ENCODE peak calls at places on chromosomes 1 and 21, in eight cellular contexts. One of them, this sample, is unnamed.

GRCh38 chr1:184535191-184535970 is 148.6 kb downstream of the C1orf21 start:
- DNase-seq in H9: no peak
- DNase-seq in cardiac muscle cell: peak; percentile 92
- DNase-seq in left ventricle myocardium inferior: no peak
- DNase-seq in CD8-positive, alpha-beta memory T cell: no peak
- DNase-seq in transverse colon: no peak
- DNase-seq in PC-9: no peak
- DNase-seq in IMR-90: peak; percentile 51
- DNase-seq in this sample: no peak

GRCh38 chr1:223811634-223812101 is 34.1 kb downstream of the TP53BP2 start:
- DNase-seq in transverse colon: no peak
- DNase-seq in IMR-90: peak; percentile 49
- DNase-seq in PC-9: no peak
- DNase-seq in cardiac muscle cell: peak; percentile 63
- DNase-seq in CD8-positive, alpha-beta memory T cell: no peak
- DNase-seq in H9: no peak
- DNase-seq in left ventricle myocardium inferior: no peak
- DNase-seq in this sample: peak; percentile 28

GRCh38 chr1:162554258-162554657 is 7.3 kb upstream of the UAP1 start:
- DNase-seq in H9: no peak
- DNase-seq in transverse colon: no peak
- DNase-seq in left ventricle myocardium inferior: no peak
- DNase-seq in IMR-90: peak; percentile 10
- DNase-seq in cardiac muscle cell: no peak
- DNase-seq in PC-9: no peak
- DNase-seq in CD8-positive, alpha-beta memory T cell: no peak
- DNase-seq in this sample: no peak

GRCh38 chr1:167488786-167489185 is 29.5 kb downstream of the CD247 start:
- DNase-seq in CD8-positive, alpha-beta memory T cell: no peak
- DNase-seq in left ventricle myocardium inferior: no peak
- DNase-seq in H9: no peak
- DNase-seq in transverse colon: no peak
- DNase-seq in IMR-90: no peak
- DNase-seq in cardiac muscle cell: no peak
- DNase-seq in PC-9: no peak
- DNase-seq in this sample: peak; percentile 11

GRCh38 chr1:8356256-8357209 is 38.6 kb downstream of the SLC45A1 start:
- DNase-seq in H9: no peak
- DNase-seq in PC-9: no peak
- DNase-seq in cardiac muscle cell: no peak
- DNase-seq in left ventricle myocardium inferior: no peak
- DNase-seq in IMR-90: no peak
- DNase-seq in transverse colon: no peak
- DNase-seq in CD8-positive, alpha-beta memory T cell: no peak
- DNase-seq in this sample: no peak

GRCh38 chr1:171142081-171142450 is 43.0 kb upstream of the FMO2 start:
- DNase-seq in H9: no peak
- DNase-seq in IMR-90: peak; percentile 66
- DNase-seq in PC-9: no peak
- DNase-seq in CD8-positive, alpha-beta memory T cell: no peak
- DNase-seq in cardiac muscle cell: peak; percentile 95
- DNase-seq in transverse colon: peak; percentile 14
- DNase-seq in left ventricle myocardium inferior: peak; percentile 48
- DNase-seq in this sample: no peak

GRCh38 chr1:176801553-176802020 is 338.6 kb downstream of the PAPPA2 start:
- DNase-seq in H9: no peak
- DNase-seq in CD8-positive, alpha-beta memory T cell: no peak
- DNase-seq in PC-9: no peak
- DNase-seq in IMR-90: no peak
- DNase-seq in cardiac muscle cell: no peak
- DNase-seq in left ventricle myocardium inferior: no peak
- DNase-seq in transverse colon: no peak
- DNase-seq in this sample: no peak

GRCh38 chr21:46146856-46147255 is 8.5 kb downstream of the FTCD start:
- DNase-seq in transverse colon: no peak
- DNase-seq in cardiac muscle cell: no peak
- DNase-seq in IMR-90: no peak
- DNase-seq in PC-9: no peak
- DNase-seq in CD8-positive, alpha-beta memory T cell: no peak
- DNase-seq in left ventricle myocardium inferior: no peak
- DNase-seq in H9: no peak
- DNase-seq in this sample: no peak

GRCh38 chr1:61348025-61348665 is 265.8 kb downstream of the NFIA start:
- DNase-seq in PC-9: no peak
- DNase-seq in CD8-positive, alpha-beta memory T cell: no peak
- DNase-seq in left ventricle myocardium inferior: no peak
- DNase-seq in cardiac muscle cell: no peak
- DNase-seq in H9: no peak
- DNase-seq in IMR-90: no peak
- DNase-seq in transverse colon: no peak
- DNase-seq in this sample: no peak

DNA sequence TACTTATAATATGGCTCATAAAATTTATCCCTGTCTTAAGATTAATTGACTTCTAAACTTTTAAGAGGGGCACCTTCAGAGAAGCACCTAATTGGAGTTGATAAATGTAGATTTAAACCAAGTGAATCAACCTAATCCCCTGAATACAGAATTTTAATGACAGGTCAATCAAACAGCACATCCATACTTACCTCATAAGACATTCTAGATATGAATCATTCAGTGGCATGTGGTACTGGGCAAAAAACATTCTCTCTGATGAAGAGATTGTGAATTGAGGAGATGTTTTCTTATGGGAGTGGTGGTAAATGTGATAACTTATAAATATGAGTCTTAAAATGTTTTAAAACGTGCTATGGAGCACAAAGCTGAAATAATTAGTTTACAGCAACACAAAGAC is 167.5 kb upstream of the PTGFR start:
- DNase-seq in H9: no peak
- DNase-seq in cardiac muscle cell: no peak
- DNase-seq in transverse colon: no peak
- DNase-seq in left ventricle myocardium inferior: no peak
- DNase-seq in IMR-90: peak; percentile 13
- DNase-seq in PC-9: no peak
- DNase-seq in CD8-positive, alpha-beta memory T cell: no peak
- DNase-seq in this sample: no peak
- H3K27me3 ChIP-seq in H9: no peaks in the 10 kb centered on the region
- H3K27me3 ChIP-seq in cardiac muscle cell: peaks cover 4% of the 10 kb centered on the region
- H3K27me3 ChIP-seq in transverse colon: no peaks in the 10 kb centered on the region
- H3K27me3 ChIP-seq in left ventricle myocardium inferior: no peaks in the 10 kb centered on the region
- H3K27me3 ChIP-seq in IMR-90: no peaks in the 10 kb centered on the region
- H3K27me3 ChIP-seq in PC-9: no peaks in the 10 kb centered on the region
- H3K27me3 ChIP-seq in CD8-positive, alpha-beta memory T cell: no peaks in the 10 kb centered on the region
- H3K27me3 ChIP-seq in this sample: peaks cover 13% of the 10 kb centered on the region

GRCh38 chr1:23594927-23595353 is 35.6 kb upstream of the ID3 start:
- DNase-seq in left ventricle myocardium inferior: no peak
- DNase-seq in H9: no peak
- DNase-seq in transverse colon: peak; percentile 27
- DNase-seq in PC-9: no peak
- DNase-seq in cardiac muscle cell: no peak
- DNase-seq in CD8-positive, alpha-beta memory T cell: no peak
- DNase-seq in IMR-90: no peak
- DNase-seq in this sample: no peak

GRCh38 chr1:23593042-23593521 is 33.8 kb upstream of the ID3 start:
- DNase-seq in left ventricle myocardium inferior: no peak
- DNase-seq in cardiac muscle cell: no peak
- DNase-seq in PC-9: no peak
- DNase-seq in CD8-positive, alpha-beta memory T cell: no peak
- DNase-seq in IMR-90: no peak
- DNase-seq in transverse colon: no peak
- DNase-seq in H9: no peak
- DNase-seq in this sample: peak; percentile 98

GRCh38 chr1:23592209-23592905 is 33.1 kb upstream of the ID3 start:
- DNase-seq in IMR-90: no peak
- DNase-seq in left ventricle myocardium inferior: no peak
- DNase-seq in CD8-positive, alpha-beta memory T cell: no peak
- DNase-seq in transverse colon: no peak
- DNase-seq in PC-9: no peak
- DNase-seq in cardiac muscle cell: no peak
- DNase-seq in H9: no peak
- DNase-seq in this sample: peak; percentile 82

GRCh38 chr1:23593556-23594148 is 34.4 kb upstream of the ID3 start:
- DNase-seq in PC-9: peak; percentile 88
- DNase-seq in IMR-90: peak; percentile 59
- DNase-seq in H9: peak; percentile 79
- DNase-seq in cardiac muscle cell: no peak
- DNase-seq in left ventricle myocardium inferior: no peak
- DNase-seq in transverse colon: no peak
- DNase-seq in CD8-positive, alpha-beta memory T cell: no peak
- DNase-seq in this sample: peak; percentile 96

DNA sequence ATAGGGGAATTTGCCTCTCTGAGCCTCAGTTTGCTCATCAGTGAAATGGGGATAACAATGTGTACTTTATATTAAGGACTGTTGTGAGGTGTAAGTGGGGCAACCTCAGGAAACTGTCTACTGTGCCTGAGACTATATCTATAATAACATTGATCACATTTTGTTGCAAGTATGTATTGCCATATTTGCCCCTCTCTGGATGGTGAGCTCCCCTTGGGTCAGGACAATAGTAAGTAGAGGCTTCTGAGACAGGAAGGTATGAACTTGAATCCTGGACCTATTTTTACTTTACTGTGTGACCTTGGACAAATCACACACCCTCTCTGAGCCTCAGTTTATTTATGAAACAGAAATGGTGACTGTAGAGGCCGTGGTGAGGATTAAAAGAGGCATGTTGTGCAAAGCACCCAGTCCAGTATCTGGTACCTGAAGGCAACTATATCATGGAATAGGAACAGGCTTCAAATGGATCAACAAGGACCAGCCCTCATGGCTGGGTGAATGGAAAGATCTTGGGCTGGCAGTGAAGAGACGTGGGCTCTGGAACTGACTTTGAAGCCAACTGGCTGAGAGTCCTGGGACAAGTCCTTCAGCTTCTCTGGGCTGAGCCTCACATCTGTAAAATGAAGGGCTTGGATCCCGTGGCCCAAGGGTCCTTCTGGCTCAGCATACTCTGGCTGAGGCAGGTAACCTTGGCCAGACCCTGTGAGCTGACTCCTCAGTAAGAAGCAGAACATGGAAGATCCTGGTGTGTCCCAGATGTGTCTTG is 35.0 kb upstream of the ID3 start:
- DNase-seq in cardiac muscle cell: no peak
- DNase-seq in CD8-positive, alpha-beta memory T cell: no peak
- DNase-seq in IMR-90: no peak
- DNase-seq in transverse colon: no peak
- DNase-seq in H9: no peak
- DNase-seq in left ventricle myocardium inferior: no peak
- DNase-seq in PC-9: no peak
- DNase-seq in this sample: no peak
- H3K27ac ChIP-seq in cardiac muscle cell: no peak overlapping the region
- H3K27ac ChIP-seq in CD8-positive, alpha-beta memory T cell: no peak overlapping the region
- H3K27ac ChIP-seq in IMR-90: no peak overlapping the region
- H3K27ac ChIP-seq in transverse colon: no peak overlapping the region
- H3K27ac ChIP-seq in H9: no peak overlapping the region
- H3K27ac ChIP-seq in left ventricle myocardium inferior: no peak overlapping the region
- H3K27ac ChIP-seq in PC-9: peak overlapping the region; percentile 93
- H3K27ac ChIP-seq in this sample: peak overlapping the region; percentile 98

GRCh38 chr1:53678507-53678906 is 60.5 kb downstream of the GLIS1 start:
- DNase-seq in CD8-positive, alpha-beta memory T cell: no peak
- DNase-seq in IMR-90: peak; percentile 19
- DNase-seq in PC-9: no peak
- DNase-seq in left ventricle myocardium inferior: peak; percentile 24
- DNase-seq in transverse colon: no peak
- DNase-seq in cardiac muscle cell: peak; percentile 20
- DNase-seq in H9: no peak
- DNase-seq in this sample: no peak
- H3K4me1 ChIP-seq in CD8-positive, alpha-beta memory T cell: peaks cover 8% of the 10 kb centered on the region
- H3K4me1 ChIP-seq in IMR-90: peaks cover 9% of the 10 kb centered on the region
- H3K4me1 ChIP-seq in PC-9: no peaks in the 10 kb centered on the region
- H3K4me1 ChIP-seq in left ventricle myocardium inferior: peaks cover 7% of the 10 kb centered on the region
- H3K4me1 ChIP-seq in transverse colon: peaks cover 5% of the 10 kb centered on the region
- H3K4me1 ChIP-seq in cardiac muscle cell: peaks cover 2% of the 10 kb centered on the region
- H3K4me1 ChIP-seq in H9: no peaks in the 10 kb centered on the region
- H3K4me1 ChIP-seq in this sample: no peaks in the 10 kb centered on the region

GRCh38 chr1:46516140-46516539 is 26.5 kb downstream of the DMBX1 start:
- DNase-seq in left ventricle myocardium inferior: no peak
- DNase-seq in IMR-90: no peak
- DNase-seq in cardiac muscle cell: no peak
- DNase-seq in H9: no peak
- DNase-seq in PC-9: no peak
- DNase-seq in CD8-positive, alpha-beta memory T cell: no peak
- DNase-seq in transverse colon: no peak
- DNase-seq in this sample: no peak

GRCh38 chr1:46516551-46516950 is 26.9 kb downstream of the DMBX1 start:
- DNase-seq in PC-9: no peak
- DNase-seq in left ventricle myocardium inferior: no peak
- DNase-seq in IMR-90: no peak
- DNase-seq in CD8-positive, alpha-beta memory T cell: no peak
- DNase-seq in cardiac muscle cell: no peak
- DNase-seq in H9: no peak
- DNase-seq in transverse colon: no peak
- DNase-seq in this sample: no peak

GRCh38 chr1:46519209-46519608 is 29.6 kb downstream of the DMBX1 start:
- DNase-seq in cardiac muscle cell: no peak
- DNase-seq in H9: no peak
- DNase-seq in CD8-positive, alpha-beta memory T cell: no peak
- DNase-seq in transverse colon: no peak
- DNase-seq in PC-9: no peak
- DNase-seq in left ventricle myocardium inferior: no peak
- DNase-seq in IMR-90: no peak
- DNase-seq in this sample: no peak

GRCh38 chr1:46517010-46517600 is 27.5 kb downstream of the DMBX1 start:
- DNase-seq in transverse colon: peak; percentile 82
- DNase-seq in PC-9: peak; percentile 99
- DNase-seq in CD8-positive, alpha-beta memory T cell: no peak
- DNase-seq in IMR-90: no peak
- DNase-seq in cardiac muscle cell: no peak
- DNase-seq in H9: peak; percentile 93
- DNase-seq in left ventricle myocardium inferior: no peak
- DNase-seq in this sample: peak; percentile 63

DNA sequence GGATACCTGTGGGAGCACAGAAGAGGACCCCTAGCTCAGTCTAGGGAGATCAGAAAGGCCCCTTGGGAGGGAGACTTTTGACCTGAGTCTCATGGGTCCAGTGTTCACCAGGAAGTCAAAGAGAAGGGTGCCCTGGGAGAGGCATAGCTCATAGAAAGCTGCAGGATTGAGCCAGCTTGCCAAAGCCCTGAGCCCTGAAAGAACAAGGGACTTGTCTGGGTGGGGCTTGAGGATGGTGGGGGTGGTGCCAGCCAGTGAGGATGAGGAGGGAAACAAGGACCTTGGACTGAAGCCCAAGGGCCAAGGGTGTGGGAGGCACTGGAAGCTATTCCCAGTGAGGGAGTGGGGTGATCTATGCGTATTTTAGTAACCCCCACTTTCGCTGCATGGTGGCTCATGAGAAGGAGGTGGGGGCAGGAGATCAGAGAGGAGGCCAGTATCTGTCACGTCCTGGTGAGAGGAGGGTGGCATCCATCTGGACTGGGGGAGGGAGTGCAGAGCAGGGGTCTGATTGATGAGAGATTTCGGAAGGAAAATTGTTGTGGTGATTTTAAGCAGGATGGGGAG is 28.4 kb downstream of the DMBX1 start:
- DNase-seq in CD8-positive, alpha-beta memory T cell: no peak
- DNase-seq in H9: no peak
- DNase-seq in cardiac muscle cell: no peak
- DNase-seq in PC-9: peak; percentile 35
- DNase-seq in left ventricle myocardium inferior: no peak
- DNase-seq in IMR-90: no peak
- DNase-seq in transverse colon: peak; percentile 40
- DNase-seq in this sample: no peak
- H3K27me3 ChIP-seq in CD8-positive, alpha-beta memory T cell: no peaks in the 10 kb centered on the region
- H3K27me3 ChIP-seq in H9: no peaks in the 10 kb centered on the region
- H3K27me3 ChIP-seq in cardiac muscle cell: no peaks in the 10 kb centered on the region
- H3K27me3 ChIP-seq in PC-9: no peaks in the 10 kb centered on the region
- H3K27me3 ChIP-seq in left ventricle myocardium inferior: peaks cover 92% of the 10 kb centered on the region
- H3K27me3 ChIP-seq in IMR-90: peaks cover 49% of the 10 kb centered on the region
- H3K27me3 ChIP-seq in transverse colon: peaks cover 7% of the 10 kb centered on the region
- H3K27me3 ChIP-seq in this sample: peaks cover 7% of the 10 kb centered on the region